ENCODE peak calls at places on chromosome 19, in seven cellular contexts. One of them, this sample, is unnamed.

GRCh38 chr19:33052352-33052972 is 12.2 kb downstream of the RHPN2 start:
- DNase-seq in cardiac muscle cell: peak
- DNase-seq in epithelial cell of proximal tubule: peak
- DNase-seq in sigmoid colon: no peak
- DNase-seq in OCI-LY7: no peak
- DNase-seq in lower lobe of right lung: no peak
- DNase-seq in body of pancreas: peak
- DNase-seq in this sample: no peak

GRCh38 chr19:44762033-44762432 is 13.5 kb downstream of the BCL3 start:
- DNase-seq in cardiac muscle cell: no peak
- DNase-seq in epithelial cell of proximal tubule: no peak
- DNase-seq in sigmoid colon: peak
- DNase-seq in OCI-LY7: no peak
- DNase-seq in lower lobe of right lung: no peak
- DNase-seq in body of pancreas: no peak
- DNase-seq in this sample: no peak

GRCh38 chr19:4932711-4933110 is 23.4 kb downstream of the UHRF1 start:
- DNase-seq in cardiac muscle cell: no peak
- DNase-seq in epithelial cell of proximal tubule: no peak
- DNase-seq in sigmoid colon: no peak
- DNase-seq in OCI-LY7: no peak
- DNase-seq in lower lobe of right lung: no peak
- DNase-seq in body of pancreas: no peak
- DNase-seq in this sample: no peak

GRCh38 chr19:3750211-3750610 is 11.3 kb downstream of the APBA3 start:
- DNase-seq in cardiac muscle cell: no peak
- DNase-seq in epithelial cell of proximal tubule: no peak
- DNase-seq in sigmoid colon: no peak
- DNase-seq in OCI-LY7: no peak
- DNase-seq in lower lobe of right lung: no peak
- DNase-seq in body of pancreas: no peak
- DNase-seq in this sample: no peak

GRCh38 chr19:3803114-3803888 is 17.1 kb upstream of the MATK start:
- DNase-seq in cardiac muscle cell: no peak
- DNase-seq in epithelial cell of proximal tubule: no peak
- DNase-seq in sigmoid colon: no peak
- DNase-seq in OCI-LY7: no peak
- DNase-seq in lower lobe of right lung: no peak
- DNase-seq in body of pancreas: no peak
- DNase-seq in this sample: no peak

GRCh38 chr19:28578786-28579505 is 634.0 kb downstream of the UQCRFS1 start:
- DNase-seq in cardiac muscle cell: no peak
- DNase-seq in epithelial cell of proximal tubule: no peak
- DNase-seq in sigmoid colon: no peak
- DNase-seq in OCI-LY7: no peak
- DNase-seq in lower lobe of right lung: no peak
- DNase-seq in body of pancreas: no peak
- DNase-seq in this sample: peak

GRCh38 chr19:6039541-6040225 is 61.7 kb upstream of the RANBP3 start:
- DNase-seq in cardiac muscle cell: no peak
- DNase-seq in epithelial cell of proximal tubule: no peak
- DNase-seq in sigmoid colon: no peak
- DNase-seq in OCI-LY7: no peak
- DNase-seq in lower lobe of right lung: peak
- DNase-seq in body of pancreas: no peak
- DNase-seq in this sample: no peak

GRCh38 chr19:35870798-35871197 is 2.4 kb downstream of the APLP1 start:
- DNase-seq in cardiac muscle cell: no peak
- DNase-seq in epithelial cell of proximal tubule: no peak
- DNase-seq in sigmoid colon: no peak
- DNase-seq in OCI-LY7: no peak
- DNase-seq in lower lobe of right lung: no peak
- DNase-seq in body of pancreas: no peak
- DNase-seq in this sample: no peak

GRCh38 chr19:41327499-41328156 is 17.7 kb downstream of the CCDC97 start:
- DNase-seq in cardiac muscle cell: peak
- DNase-seq in epithelial cell of proximal tubule: no peak
- DNase-seq in sigmoid colon: no peak
- DNase-seq in OCI-LY7: peak
- DNase-seq in lower lobe of right lung: peak
- DNase-seq in body of pancreas: peak
- DNase-seq in this sample: no peak

GRCh38 chr19:54451997-54452396 is 3.0 kb downstream of the LENG8 start:
- DNase-seq in cardiac muscle cell: no peak
- DNase-seq in epithelial cell of proximal tubule: no peak
- DNase-seq in sigmoid colon: no peak
- DNase-seq in OCI-LY7: no peak
- DNase-seq in lower lobe of right lung: no peak
- DNase-seq in body of pancreas: no peak
- DNase-seq in this sample: no peak

GRCh38 chr19:1074512-1075283 is 7.7 kb downstream of the ARHGAP45 start:
- DNase-seq in cardiac muscle cell: no peak
- DNase-seq in epithelial cell of proximal tubule: no peak
- DNase-seq in sigmoid colon: peak
- DNase-seq in OCI-LY7: peak
- DNase-seq in lower lobe of right lung: peak
- DNase-seq in body of pancreas: peak
- DNase-seq in this sample: no peak

GRCh38 chr19:5001547-5002131 is 32.7 kb downstream of the KDM4B start:
- DNase-seq in cardiac muscle cell: peak
- DNase-seq in epithelial cell of proximal tubule: no peak
- DNase-seq in sigmoid colon: no peak
- DNase-seq in OCI-LY7: peak
- DNase-seq in lower lobe of right lung: no peak
- DNase-seq in body of pancreas: no peak
- DNase-seq in this sample: peak

GRCh38 chr19:1507763-1508506 is 4.9 kb downstream of the ADAMTSL5 start:
- DNase-seq in cardiac muscle cell: peak
- DNase-seq in epithelial cell of proximal tubule: peak
- DNase-seq in sigmoid colon: peak
- DNase-seq in OCI-LY7: peak
- DNase-seq in lower lobe of right lung: peak
- DNase-seq in body of pancreas: peak
- DNase-seq in this sample: peak

GRCh38 chr19:1146418-1146711 is 27.7 kb downstream of the SBNO2 start:
- DNase-seq in cardiac muscle cell: no peak
- DNase-seq in epithelial cell of proximal tubule: no peak
- DNase-seq in sigmoid colon: no peak
- DNase-seq in OCI-LY7: no peak
- DNase-seq in lower lobe of right lung: no peak
- DNase-seq in body of pancreas: no peak
- DNase-seq in this sample: no peak

GRCh38 chr19:16542894-16543498 is 759 bp upstream of the CHERP start:
- DNase-seq in cardiac muscle cell: peak
- DNase-seq in epithelial cell of proximal tubule: no peak
- DNase-seq in sigmoid colon: no peak
- DNase-seq in OCI-LY7: peak
- DNase-seq in lower lobe of right lung: no peak
- DNase-seq in body of pancreas: no peak
- DNase-seq in this sample: no peak

GRCh38 chr19:8158411-8159074 is 9.2 kb upstream of the FBN3 start:
- DNase-seq in cardiac muscle cell: peak
- DNase-seq in epithelial cell of proximal tubule: peak
- DNase-seq in sigmoid colon: peak
- DNase-seq in OCI-LY7: peak
- DNase-seq in lower lobe of right lung: peak
- DNase-seq in body of pancreas: peak
- DNase-seq in this sample: no peak

GRCh38 chr19:35995655-35995993 is 636 bp downstream of the SDHAF1 start:
- DNase-seq in cardiac muscle cell: peak
- DNase-seq in epithelial cell of proximal tubule: no peak
- DNase-seq in sigmoid colon: peak
- DNase-seq in OCI-LY7: peak
- DNase-seq in lower lobe of right lung: peak
- DNase-seq in body of pancreas: peak
- DNase-seq in this sample: peak

GRCh38 chr19:1237754-1238372 is at the start of gene CBARP:
- DNase-seq in cardiac muscle cell: peak
- DNase-seq in epithelial cell of proximal tubule: no peak
- DNase-seq in sigmoid colon: peak
- DNase-seq in OCI-LY7: no peak
- DNase-seq in lower lobe of right lung: no peak
- DNase-seq in body of pancreas: no peak
- DNase-seq in this sample: peak

GRCh38 chr19:38731654-38732301 is 12.5 kb downstream of the CAPN12 start:
- DNase-seq in cardiac muscle cell: no peak
- DNase-seq in epithelial cell of proximal tubule: no peak
- DNase-seq in sigmoid colon: peak
- DNase-seq in OCI-LY7: no peak
- DNase-seq in lower lobe of right lung: peak
- DNase-seq in body of pancreas: peak
- DNase-seq in this sample: peak

This sample was measured in glutamatergic neuron.